ENCODE peak calls at places on chromosomes 16 and 17, in eight cellular contexts. A is endothelial cell of umbilical vein, V is activated B cell treated with CpG ODN at 0.5 μM for 24 hours, N is progenitor cell of endocrine pancreas, B is omental fat pad, L is esophagus muscularis mucosa, X is uterus, Q is K562. P is an unnamed sample.

GRCh38 chr17:50189396-50190277 is 11.8 kb downstream of the COL1A1 start:
- DNase-seq in X (no peak), A (no peak), N (no peak), L (no peak), V (no peak), B (no peak), Q (no peak), P (no peak)

GRCh38 chr16:71762186-71762585 is 37.7 kb upstream of the PHLPP2 start:
- DNase-seq in N (no peak), Q (no peak), V (no peak), B (no peak), L (no peak), X (no peak), A (no peak), P (no peak)

GRCh38 chr16:6682142-6682811 is 650.4 kb upstream of the RBFOX1 start:
- DNase-seq in A (no peak), B (no peak), X (no peak), V (no peak), Q (peak; percentile 70), L (peak; percentile 84), N (peak; percentile 23), P (peak; percentile 72)

GRCh38 chr17:82105882-82106696 is 8.1 kb upstream of the FASN start:
- DNase-seq in A (no peak), N (peak; percentile 45), Q (peak; percentile 59), V (peak; percentile 53), L (no peak), B (no peak), X (peak; percentile 25), P (peak; percentile 53)

GRCh38 chr16:8905168-8905762 is 23.1 kb downstream of the LITAFD start:
- DNase-seq in Q (no peak), A (peak; percentile 42), L (no peak), V (no peak), N (no peak), B (no peak), X (no peak), P (no peak)

GRCh38 chr16:62408760-62409159 is 372.5 kb upstream of the CDH8 start:
- DNase-seq in V (no peak), X (no peak), Q (no peak), A (no peak), N (no peak), B (no peak), L (no peak), P (peak; percentile 13)

GRCh38 chr17:78791840-78792709 is 10.0 kb upstream of the CYTH1 start:
- DNase-seq in Q (no peak), B (no peak), A (no peak), X (no peak), N (no peak), L (no peak), V (no peak), P (no peak)

GRCh38 chr17:60129164-60129563 is 20.6 kb upstream of the CA4 start:
- DNase-seq in V (no peak), X (no peak), L (no peak), A (no peak), B (no peak), N (no peak), Q (no peak), P (no peak)

GRCh38 chr17:12680407-12680897 is 14.8 kb downstream of the MYOCD start:
- DNase-seq in L (no peak), B (no peak), N (no peak), A (no peak), Q (no peak), X (no peak), V (no peak), P (no peak)

GRCh38 chr17:80371196-80371595 is 43.8 kb upstream of the ENDOV start:
- DNase-seq in B (no peak), X (no peak), L (no peak), A (no peak), V (no peak), N (no peak), Q (no peak), P (no peak)

GRCh38 chr16:79598341-79599181 is 2.0 kb downstream of the MAF start:
- DNase-seq in X (peak; percentile 64), L (no peak), B (no peak), A (no peak), Q (no peak), V (peak; percentile 22), N (peak; percentile 51), P (peak; percentile 66)

GRCh38 chr16:89374393-89374948 is 115.9 kb downstream of the ANKRD11 start:
- DNase-seq in V (no peak), N (no peak), L (no peak), A (no peak), B (no peak), Q (no peak), X (no peak), P (peak; percentile 35)

GRCh38 chr16:28063047-28063521 is 430 bp downstream of the GSG1L start:
- DNase-seq in B (no peak), A (no peak), N (no peak), Q (no peak), L (no peak), X (no peak), V (no peak), P (peak; percentile 64)

GRCh38 chr17:49646391-49647255 is 31.3 kb downstream of the SPOP start:
- DNase-seq in L (no peak), B (no peak), X (peak; percentile 32), Q (no peak), A (peak; percentile 38), N (no peak), V (no peak), P (no peak)

GRCh38 chr17:38333635-38334295 is 10.0 kb downstream of the GPR179 start:
- DNase-seq in X (no peak), B (no peak), Q (peak; percentile 84), A (peak; percentile 33), V (no peak), N (peak; percentile 56), L (no peak), P (peak; percentile 81)

GRCh38 chr16:71628810-71629209 is 2.8 kb downstream of the MARVELD3 start:
- DNase-seq in L (no peak), X (no peak), Q (no peak), V (no peak), N (no peak), B (no peak), A (peak; percentile 54), P (no peak)

GRCh38 chr17:66432558-66432957 is 130.1 kb downstream of the PRKCA start:
- DNase-seq in B (no peak), X (no peak), Q (no peak), A (no peak), L (no peak), V (no peak), N (no peak), P (no peak)

GRCh38 chr17:42520540-42520951 is 15.5 kb upstream of the NAGLU start:
- DNase-seq in A (no peak), X (no peak), Q (peak; percentile 50), V (no peak), L (no peak), N (no peak), B (no peak), P (peak; percentile 56)
- TF ChIP-seq CTCF in A (peak; percentile 48), X (no peak), Q (peak; percentile 54), V (no peak), L (no peak), N (peak; percentile 49), B (no peak), P (peak; percentile 38)

GRCh38 chr16:10037771-10038170 is 144.5 kb downstream of the GRIN2A start:
- DNase-seq in B (no peak), V (no peak), X (no peak), L (no peak), A (no peak), N (no peak), Q (no peak), P (no peak)

GRCh38 chr16:10040136-10041080 is 141.8 kb downstream of the GRIN2A start:
- DNase-seq in L (no peak), X (no peak), V (no peak), N (no peak), A (no peak), B (no peak), Q (no peak), P (peak; percentile 38)

GRCh38 chr16:10045291-10045775 is 136.9 kb downstream of the GRIN2A start:
- DNase-seq in V (no peak), B (no peak), X (no peak), L (no peak), N (no peak), A (no peak), Q (no peak), P (no peak)

GRCh38 chr16:10036951-10037350 is 145.3 kb downstream of the GRIN2A start:
- DNase-seq in L (no peak), N (no peak), A (no peak), Q (no peak), B (no peak), V (no peak), X (no peak), P (peak; percentile 22)

GRCh38 chr16:10039220-10040096 is 142.8 kb downstream of the GRIN2A start:
- DNase-seq in X (no peak), A (no peak), Q (no peak), N (peak; percentile 26), V (no peak), B (no peak), L (no peak), P (peak; percentile 60)
- TF ChIP-seq CTCF in X (no peak), A (no peak), Q (no peak), N (peak; percentile 26), V (no peak), B (no peak), L (peak; percentile 49), P (peak; percentile 31)

GRCh38 chr16:30628628-30629342 is 18.6 kb upstream of the ZNF689 start:
- DNase-seq in V (peak; percentile 84), X (peak; percentile 83), L (peak; percentile 95), A (peak; percentile 77), Q (peak; percentile 68), N (peak; percentile 88), B (peak; percentile 99), P (peak; percentile 94)
- TF ChIP-seq CTCF in V (peak; percentile 70), X (peak; percentile 85), L (peak; percentile 94), A (peak; percentile 85), Q (peak; percentile 86), N (peak; percentile 92), B (no peak), P (peak; percentile 91)

DNA sequence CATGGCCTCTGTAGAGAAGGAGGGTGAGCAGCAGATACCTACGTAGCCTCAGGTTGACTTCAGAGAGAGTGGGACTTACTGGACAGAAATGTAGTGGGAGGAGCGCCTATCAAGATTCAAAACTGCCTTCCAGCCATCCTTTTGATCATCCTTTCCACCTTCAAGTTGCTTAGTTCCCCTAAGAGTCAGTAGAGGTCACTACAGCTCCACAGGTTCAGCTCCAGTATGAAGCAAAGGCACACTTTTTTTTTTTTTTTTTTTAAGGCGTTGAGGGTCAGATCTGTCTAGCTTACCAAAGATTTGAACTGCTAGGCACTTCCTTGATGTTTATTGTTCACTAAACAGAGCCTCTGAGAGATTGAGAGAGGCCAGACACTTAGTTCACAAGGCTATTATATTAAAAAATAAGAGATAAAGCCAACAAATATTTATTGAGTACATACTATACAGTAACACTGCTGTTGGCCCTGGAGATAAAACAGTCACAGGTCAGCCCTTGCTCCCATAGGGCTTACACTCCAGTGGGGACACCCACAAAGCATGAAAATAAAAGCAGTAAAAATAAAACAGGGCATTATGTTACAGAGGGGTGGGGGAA is 3.1 kb downstream of the RNF227 start:
- DNase-seq in A (peak; percentile 70), B (no peak), N (no peak), L (no peak), Q (peak; percentile 48), V (no peak), X (no peak), P (peak; percentile 33)
- TF ChIP-seq CTCF in A (peak; percentile 59), B (no peak), N (peak; percentile 74), L (peak; percentile 71), Q (peak; percentile 74), V (no peak), X (peak; percentile 87), P (peak; percentile 69)

P was measured in nephron progenitor cell.